ENCODE peak calls at places on chromosomes 11 and 22, in seven cellular contexts. B is heart left ventricle; N is tibial artery; W is right atrium auricular region; Q is mucosa of descending colon; S is CD8-positive, alpha-beta T cell; I is A549. K is an unnamed sample. For H3K9me3 and H3K4me1, the result is how much of the 10 kb centered on the place peaks cover.

GRCh38 chr11:117177534-117178209 is 871 bp upstream of the SIDT2 start:
- DNase-seq in Q (peak), W (no peak), I (no peak), B (no peak), N (no peak), S (no peak), K (no peak)

GRCh38 chr11:121281609-121282164 is 10.9 kb upstream of the SC5D start:
- DNase-seq in I (no peak), B (no peak), N (no peak), Q (no peak), S (no peak), W (no peak), K (no peak)

GRCh38 chr11:117391181-117391580 is 63.5 kb downstream of the CEP164 start:
- DNase-seq in S (no peak), I (no peak), N (peak), W (no peak), Q (no peak), B (no peak), K (no peak)

GRCh38 chr22:43313497-43314474 is 29.4 kb downstream of the SCUBE1 start:
- DNase-seq in B (peak), Q (no peak), N (no peak), W (no peak), S (no peak), I (no peak), K (no peak)

GRCh38 chr11:62108017-62108750 is 15.6 kb upstream of the INCENP start:
- DNase-seq in W (no peak), I (peak), B (no peak), Q (peak), N (no peak), S (peak), K (peak)

GRCh38 chr22:45366713-45367112 is 46.7 kb downstream of the SMC1B start:
- DNase-seq in Q (no peak), I (no peak), S (no peak), N (no peak), W (no peak), B (no peak), K (no peak)

GRCh38 chr11:7467652-7468051 is 17.7 kb upstream of the OLFML1 start:
- DNase-seq in Q (no peak), B (no peak), S (no peak), W (no peak), N (no peak), I (no peak), K (no peak)

GRCh38 chr11:119441898-119442243 is 18.9 kb upstream of the THY1 start:
- DNase-seq in Q (no peak), W (no peak), I (no peak), N (no peak), B (no peak), S (no peak), K (no peak)

GRCh38 chr11:47979378-47980092 is 824 bp upstream of the PTPRJ start:
- DNase-seq in W (no peak), I (peak), B (no peak), Q (no peak), S (no peak), N (no peak), K (no peak)

GRCh38 chr22:37636186-37636948 is 3.1 kb upstream of the SH3BP1 start:
- DNase-seq in I (no peak), S (no peak), B (no peak), Q (no peak), N (no peak), W (no peak), K (no peak)

GRCh38 chr11:103735497-103736032 is 300.9 kb upstream of the DDI1 start:
- DNase-seq in I (no peak), B (no peak), Q (no peak), N (no peak), W (no peak), S (no peak), K (no peak)

GRCh38 chr22:23698094-23698493 is 7.3 kb downstream of the RGL4 start:
- DNase-seq in S (no peak), B (no peak), I (no peak), Q (no peak), W (no peak), N (no peak), K (no peak)

GRCh38 chr11:105783216-105783615 is 173.3 kb downstream of the GRIA4 start:
- DNase-seq in W (no peak), Q (no peak), I (no peak), N (no peak), S (no peak), B (no peak), K (no peak)

GRCh38 chr22:28442951-28443876 is 236.4 kb downstream of the TTC28 start:
- DNase-seq in Q (peak), I (no peak), B (peak), S (peak), W (peak), N (peak), K (no peak)

GRCh38 chr22:38504731-38505594 is 1.1 kb downstream of the DDX17 start:
- DNase-seq in S (peak), B (peak), Q (peak), W (no peak), N (peak), I (peak), K (peak)

GRCh38 chr11:19442554-19442910 is 201.8 kb upstream of the E2F8 start:
- DNase-seq in W (no peak), S (no peak), Q (no peak), N (no peak), B (no peak), I (no peak), K (no peak)

GRCh38 chr11:73139476-73140198 is 2.5 kb downstream of the FCHSD2 start:
- DNase-seq in Q (no peak), S (no peak), N (no peak), W (no peak), I (peak), B (no peak), K (no peak)

GRCh38 chr11:61298663-61299244 is 3.6 kb upstream of the VWCE start:
- DNase-seq in S (no peak), I (no peak), B (no peak), Q (no peak), W (no peak), N (no peak), K (no peak)

GRCh38 chr11:44883277-44883676 is 67.4 kb downstream of the TP53I11 start:
- DNase-seq in S (no peak), B (no peak), I (no peak), W (no peak), N (no peak), Q (peak), K (peak)

GRCh38 chr11:103906291-103906850 is 130.1 kb upstream of the DDI1 start:
- DNase-seq in I (no peak), Q (no peak), N (no peak), W (no peak), S (no peak), B (no peak), K (no peak)

GRCh38 chr11:13260963-13261599 is 16.5 kb upstream of the BMAL1 start:
- DNase-seq in I (no peak), W (no peak), N (no peak), Q (no peak), B (peak), S (no peak), K (peak)

GRCh38 chr11:72589802-72590761 is 84.1 kb downstream of the PDE2A start:
- DNase-seq in B (peak), I (peak), Q (peak), W (no peak), S (peak), N (no peak), K (no peak)

GRCh38 chr11:9225748-9226298 is 39.3 kb downstream of the DENND5A start:
- DNase-seq in N (no peak), I (no peak), S (no peak), B (no peak), W (no peak), Q (no peak), K (no peak)

DNA sequence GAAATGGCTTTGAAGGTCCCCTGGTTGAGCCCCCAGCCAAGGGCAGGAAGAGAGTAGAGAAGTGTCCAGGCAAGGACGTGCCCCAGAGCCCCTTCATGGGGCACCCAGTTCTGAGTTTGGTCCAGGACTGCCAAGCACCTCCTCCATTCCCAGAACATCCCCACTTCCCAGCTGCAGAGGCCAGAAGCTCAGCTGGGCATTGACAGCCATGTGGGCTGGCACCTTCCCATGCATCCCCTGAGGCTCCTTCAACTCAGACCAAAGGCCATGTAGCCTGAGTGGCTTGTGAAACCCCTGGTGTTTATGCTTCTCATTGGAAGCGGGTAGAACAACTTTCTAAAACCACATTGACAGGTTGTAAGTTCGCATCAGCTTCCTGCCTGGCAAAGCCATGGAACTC is 789.6 kb downstream of the TBC1D22A start:
- DNase-seq in W (peak), I (no peak), Q (no peak), S (no peak), N (no peak), B (no peak), K (peak)
- H3K9me3 ChIP-seq in W (under half), I (under half), Q (under half), S (under half), N (under half), B (under half), K (under half)

DNA sequence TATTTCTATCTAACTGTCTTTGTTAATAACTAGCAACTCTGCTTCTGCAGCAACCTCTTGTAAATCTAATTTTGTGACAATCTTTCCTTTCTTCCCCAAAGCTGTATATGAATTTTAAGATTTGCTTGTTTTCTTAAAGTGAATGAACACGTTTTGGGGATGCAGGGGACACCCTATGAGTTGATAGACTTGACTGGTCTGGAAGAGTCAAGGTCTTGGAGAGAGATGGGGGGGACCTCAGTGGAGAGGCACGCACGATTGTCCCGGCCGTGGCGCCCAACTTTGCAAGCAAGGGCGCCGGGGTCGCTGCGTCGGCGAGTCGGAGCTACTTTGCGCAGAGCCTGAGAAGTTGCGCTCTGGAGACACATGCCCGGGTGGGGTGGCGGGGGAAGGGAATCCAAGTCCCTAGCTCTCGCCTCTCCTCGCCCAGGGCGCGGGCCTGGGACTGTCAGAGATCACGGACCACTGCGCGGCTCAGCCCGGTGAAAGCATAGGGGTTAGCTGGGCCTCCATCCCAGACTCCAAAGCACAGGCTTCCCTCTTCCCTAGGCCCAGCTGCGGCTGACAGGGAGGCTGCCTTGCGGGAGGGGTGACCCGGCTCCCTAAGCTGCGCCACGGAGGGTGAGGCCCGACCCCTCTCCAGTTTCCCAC is 854 bp downstream of the ABCC8 start:
- DNase-seq in B (no peak), Q (no peak), I (no peak), S (no peak), N (no peak), W (no peak), K (no peak)
- H3K4me3 ChIP-seq in B (peak), Q (no peak), I (peak), S (no peak), N (no peak), W (peak), K (no peak)

DNA sequence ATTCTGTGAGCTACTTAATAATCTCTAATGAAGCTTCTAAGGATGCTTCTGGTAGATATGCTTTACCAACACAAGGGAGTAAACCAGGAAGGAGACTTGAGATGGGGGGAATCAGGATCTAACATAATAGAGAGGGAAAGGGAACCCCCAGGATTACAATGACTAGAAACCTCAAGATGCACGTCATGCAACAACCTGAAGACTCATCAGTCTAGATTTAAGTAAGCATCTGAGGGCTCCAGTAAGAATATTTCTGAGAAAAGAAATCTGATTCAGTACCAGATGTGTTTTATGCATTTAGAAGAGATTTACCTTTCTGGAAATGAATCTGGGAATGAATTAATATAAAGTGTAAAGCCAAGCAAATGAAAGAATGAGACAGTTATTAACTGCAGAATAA is 15.2 kb downstream of the KDM4D start:
- DNase-seq in B (no peak), I (no peak), N (no peak), Q (no peak), W (no peak), S (no peak), K (no peak)
- H3K4me1 ChIP-seq in B (under half), I (under half), N (under half), Q (under half), W (under half), S (under half), K (under half)

GRCh38 chr11:129385801-129386200 is 10.2 kb downstream of the BARX2 start:
- DNase-seq in S (no peak), B (no peak), Q (no peak), I (no peak), W (no peak), N (no peak), K (no peak)
- H3K9me3 ChIP-seq in S (under half), B (under half), Q (under half), I (under half), W (under half), N (under half), K (under half)